ENCODE peak calls at places on chromosomes 6 and 20, in four cellular contexts. I, K, E and Q are unnamed samples.

GRCh38 chr6:121435444-121436069 is at the start of gene GJA1:
- DNase-seq in I (peak; percentile 81), K (peak; percentile 12), E (no peak), Q (peak; percentile 83)

GRCh38 chr6:30912746-30913520 is 1.1 kb upstream of the VARS2 start:
- DNase-seq in I (no peak), K (no peak), E (no peak), Q (no peak)

GRCh38 chr6:29597184-29597583 is 12.3 kb downstream of the OR2H2 start:
- DNase-seq in I (no peak), K (no peak), E (no peak), Q (no peak)

GRCh38 chr6:79461205-79461604 is 76.0 kb downstream of the LCA5 start:
- DNase-seq in I (no peak), K (no peak), E (no peak), Q (no peak)

GRCh38 chr6:16684896-16685554 is 76.2 kb downstream of the ATXN1 start:
- DNase-seq in I (peak; percentile 65), K (no peak), E (no peak), Q (no peak)

GRCh38 chr6:104728444-104728843 is 131.3 kb downstream of the HACE1 start:
- DNase-seq in I (no peak), K (no peak), E (no peak), Q (no peak)

GRCh38 chr6:156508923-156509322 is 268.3 kb upstream of the ARID1B start:
- DNase-seq in I (no peak), K (no peak), E (no peak), Q (no peak)

GRCh38 chr6:50816115-50816675 is 2.5 kb upstream of the TFAP2B start:
- DNase-seq in I (peak; percentile 59), K (peak; percentile 74), E (no peak), Q (peak; percentile 78)

GRCh38 chr6:88220493-88220892 is 54.3 kb upstream of the CNR1 start:
- DNase-seq in I (no peak), K (no peak), E (no peak), Q (peak; percentile 25)

GRCh38 chr20:5991623-5992441 is 41.4 kb downstream of the MCM8 start:
- DNase-seq in I (peak; percentile 22), K (no peak), E (no peak), Q (no peak)

GRCh38 chr20:47133809-47134456 is 222.6 kb downstream of the ZMYND8 start:
- DNase-seq in I (peak; percentile 83), K (no peak), E (no peak), Q (no peak)